ENCODE peak calls at places on chromosomes 11 and 22, in five cellular contexts. U is AG10803, Y is tibial artery, V is cardiac muscle cell, M is heart right ventricle. C is an unnamed sample.

GRCh38 chr22:24965822-24966626 is 13.5 kb downstream of the KIAA1671 start:
- DNase-seq in U (no peak), Y (no peak), V (no peak), M (no peak), C (no peak)

GRCh38 chr22:41480397-41480735 is 11.4 kb downstream of the ACO2 start:
- DNase-seq in U (peak), Y (peak), V (no peak), M (no peak), C (no peak)

GRCh38 chr11:86790073-86790727 is 10.1 kb upstream of the PRSS23 start:
- DNase-seq in U (no peak), Y (no peak), V (no peak), M (no peak), C (no peak)

GRCh38 chr22:40588726-40589125 is 47.8 kb downstream of the MRTFA start:
- DNase-seq in U (peak), Y (no peak), V (peak), M (no peak), C (no peak)

GRCh38 chr22:43433904-43434600 is 22.2 kb downstream of the MPPED1 start:
- DNase-seq in U (no peak), Y (no peak), V (no peak), M (no peak), C (no peak)

GRCh38 chr11:12179521-12179920 is 69.1 kb downstream of the MICAL2 start:
- DNase-seq in U (peak), Y (no peak), V (no peak), M (no peak), C (no peak)

GRCh38 chr22:17871726-17872458 is 97.6 kb upstream of the BID start:
- DNase-seq in U (no peak), Y (no peak), V (no peak), M (no peak), C (no peak)

GRCh38 chr11:76560219-76560618 is 110.3 kb downstream of the LRRC32 start:
- DNase-seq in U (no peak), Y (no peak), V (no peak), M (no peak), C (no peak)

GRCh38 chr11:120817131-120817530 is 206.8 kb upstream of the TBCEL start:
- DNase-seq in U (no peak), Y (no peak), V (no peak), M (peak), C (no peak)

GRCh38 chr11:71499125-71499524 is 27.9 kb upstream of the KRTAP5-7 start:
- DNase-seq in U (peak), Y (no peak), V (no peak), M (no peak), C (no peak)

GRCh38 chr11:66866420-66867010 is 9.7 kb downstream of the LRFN4 start:
- DNase-seq in U (no peak), Y (no peak), V (no peak), M (no peak), C (no peak)

GRCh38 chr11:3194016-3194816 is 24.4 kb downstream of the MRGPRG start:
- DNase-seq in U (no peak), Y (no peak), V (no peak), M (no peak), C (no peak)

GRCh38 chr11:118076754-118077281 is at the start of gene TMPRSS4:
- DNase-seq in U (no peak), Y (no peak), V (no peak), M (no peak), C (no peak)

GRCh38 chr22:32764330-32765116 is 37.0 kb upstream of the TIMP3 start:
- DNase-seq in U (peak), Y (peak), V (peak), M (peak), C (no peak)

GRCh38 chr11:45336136-45336535 is 50.0 kb upstream of the SYT13 start:
- DNase-seq in U (no peak), Y (no peak), V (no peak), M (no peak), C (no peak)

GRCh38 chr11:1844221-1845094 is 5.7 kb downstream of the TNNI2 start:
- DNase-seq in U (no peak), Y (no peak), V (peak), M (peak), C (no peak)

GRCh38 chr11:132078230-132078629 is 707.8 kb downstream of the NTM start:
- DNase-seq in U (no peak), Y (no peak), V (no peak), M (no peak), C (no peak)

GRCh38 chr11:75635009-75635909 is 33.6 kb downstream of the MAP6 start:
- DNase-seq in U (peak), Y (no peak), V (peak), M (peak), C (no peak)

GRCh38 chr11:131503017-131503416 is 132.6 kb downstream of the NTM start:
- DNase-seq in U (no peak), Y (no peak), V (no peak), M (no peak), C (no peak)

GRCh38 chr11:79437274-79437980 is 3.4 kb downstream of the TENM4 start:
- DNase-seq in U (no peak), Y (peak), V (peak), M (peak), C (peak)

GRCh38 chr11:113378013-113378412 is 9.6 kb upstream of the ANKK1 start:
- DNase-seq in U (no peak), Y (no peak), V (no peak), M (no peak), C (no peak)

GRCh38 chr22:43996170-43996980 is 27.7 kb upstream of the PARVB start:
- DNase-seq in U (no peak), Y (peak), V (no peak), M (peak), C (peak)

GRCh38 chr11:132941024-132941646 is 591.2 kb downstream of the OPCML start:
- DNase-seq in U (peak), Y (no peak), V (peak), M (peak), C (no peak)

GRCh38 chr22:30859714-30860095 is 108.9 kb downstream of the MORC2 start:
- DNase-seq in U (no peak), Y (no peak), V (no peak), M (no peak), C (peak)

GRCh38 chr11:2301631-2302272 is at the start of the genes C11orf21 and TSPAN32:
- DNase-seq in U (peak), Y (no peak), V (peak), M (peak), C (peak)

GRCh38 chr22:45743687-45744086 is 72.1 kb downstream of the ATXN10 start:
- DNase-seq in U (peak), Y (no peak), V (no peak), M (peak), C (no peak)

GRCh38 chr22:25736378-25737011 is 5.5 kb upstream of the MYO18B start:
- DNase-seq in U (no peak), Y (no peak), V (no peak), M (no peak), C (no peak)

GRCh38 chr11:33802414-33802950 is 28.2 kb upstream of the FBXO3 start:
- DNase-seq in U (peak), Y (peak), V (peak), M (peak), C (no peak)

GRCh38 chr22:40030757-40031092 is 36.0 kb downstream of the FAM83F start:
- DNase-seq in U (no peak), Y (no peak), V (no peak), M (no peak), C (no peak)

GRCh38 chr11:18144243-18144642 is 11.9 kb downstream of the MRGPRX3 start:
- DNase-seq in U (peak), Y (no peak), V (no peak), M (no peak), C (no peak)

GRCh38 chr11:121394785-121395184 is 57.3 kb upstream of the SORL1 start:
- DNase-seq in U (no peak), Y (no peak), V (no peak), M (no peak), C (no peak)

GRCh38 chr11:66459138-66459778 is 7.4 kb upstream of the PELI3 start:
- DNase-seq in U (no peak), Y (no peak), V (no peak), M (no peak), C (no peak)

GRCh38 chr22:38861927-38862326 is 10.1 kb downstream of the CBX6 start:
- DNase-seq in U (no peak), Y (no peak), V (no peak), M (no peak), C (no peak)

GRCh38 chr11:130677486-130678153 is 229.2 kb downstream of the ADAMTS15 start:
- DNase-seq in U (peak), Y (no peak), V (peak), M (peak), C (no peak)

GRCh38 chr11:47179655-47179991 is 2.9 kb upstream of the ARFGAP2 start:
- DNase-seq in U (peak), Y (no peak), V (peak), M (no peak), C (no peak)

GRCh38 chr11:16737860-16738197 is 618 bp upstream of the C11orf58 start:
- DNase-seq in U (peak), Y (no peak), V (peak), M (no peak), C (no peak)

GRCh38 chr11:96241351-96241841 is 101.6 kb downstream of the MAML2 start:
- DNase-seq in U (no peak), Y (no peak), V (no peak), M (no peak), C (no peak)

GRCh38 chr11:5994791-5995190 is 8.0 kb upstream of the OR52L1 start:
- DNase-seq in U (no peak), Y (no peak), V (no peak), M (no peak), C (no peak)
- TF ChIP-seq CTCF in U (no peak), Y (no peak), V (no peak), M (no peak), C (no peak)

GRCh38 chr11:59872076-59872475 is 5.8 kb upstream of the TCN1 start:
- DNase-seq in U (no peak), Y (no peak), V (no peak), M (no peak), C (no peak)

GRCh38 chr11:59867946-59868345 is 1.7 kb upstream of the TCN1 start:
- DNase-seq in U (no peak), Y (no peak), V (no peak), M (no peak), C (no peak)

GRCh38 chr11:59865031-59865430 is 1.3 kb downstream of the TCN1 start:
- DNase-seq in U (no peak), Y (no peak), V (peak), M (no peak), C (no peak)

GRCh38 chr11:59862252-59862651 is 4.0 kb downstream of the TCN1 start:
- DNase-seq in U (no peak), Y (no peak), V (no peak), M (no peak), C (no peak)

DNA sequence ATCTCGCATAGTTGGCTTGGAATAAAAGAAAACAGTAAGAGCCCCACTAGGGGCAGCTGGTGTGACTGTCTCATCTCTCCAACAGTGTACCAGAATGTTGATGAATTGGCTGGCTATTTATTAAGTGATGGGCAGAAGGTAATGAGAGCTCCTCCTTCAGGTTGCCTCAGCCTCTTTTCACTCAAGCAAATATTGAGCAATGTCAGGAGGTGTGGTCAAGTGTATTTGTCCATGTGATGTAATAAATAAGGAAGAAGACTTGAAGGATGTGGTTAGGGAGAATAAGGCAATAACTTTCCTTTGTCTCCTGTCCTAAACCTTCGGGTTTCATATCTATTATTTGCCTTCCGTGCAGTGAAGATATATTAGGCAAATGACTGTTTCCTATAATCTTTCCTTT is at the start of gene TCN1:
- DNase-seq in U (no peak), Y (no peak), V (peak), M (no peak), C (no peak)
- TF ChIP-seq CTCF in U (no peak), Y (no peak), V (no peak), M (no peak), C (no peak)

GRCh38 chr11:27039873-27040272 is 742 bp upstream of the BBOX1 start:
- DNase-seq in U (no peak), Y (no peak), V (no peak), M (no peak), C (no peak)
- TF ChIP-seq CTCF in U (no peak), Y (no peak), V (no peak), M (no peak), C (no peak)

DNA sequence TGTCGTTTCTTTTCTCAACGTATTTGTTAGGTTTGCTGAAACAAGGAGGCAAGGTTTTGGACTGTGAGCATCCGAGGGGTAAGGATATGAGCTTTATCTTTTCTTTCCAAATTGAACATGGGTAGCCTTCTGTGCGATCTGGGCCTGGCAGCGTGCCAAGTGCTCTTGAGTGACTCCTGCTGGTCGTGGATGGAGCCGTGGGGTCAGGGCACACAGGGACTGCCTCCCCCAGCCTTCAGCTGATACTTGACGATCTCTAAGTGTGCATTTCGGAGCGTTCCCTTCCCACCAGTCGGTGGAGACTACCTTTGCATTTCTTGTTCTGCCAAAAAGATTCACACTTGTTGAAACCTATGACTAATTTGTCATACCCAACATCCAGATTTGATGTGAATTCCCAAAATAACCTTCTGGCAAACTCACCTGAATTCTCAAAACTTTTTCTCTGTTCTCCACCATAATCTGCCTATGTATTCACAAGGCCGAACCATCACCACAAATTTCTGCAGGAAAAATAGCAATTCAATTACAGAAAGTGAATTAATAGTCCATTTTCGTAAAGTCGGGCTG is 40.2 kb upstream of the CLMP start:
- DNase-seq in U (no peak), Y (peak), V (peak), M (peak), C (no peak)
- TF ChIP-seq CTCF in U (peak), Y (peak), V (peak), M (peak), C (no peak)

DNA sequence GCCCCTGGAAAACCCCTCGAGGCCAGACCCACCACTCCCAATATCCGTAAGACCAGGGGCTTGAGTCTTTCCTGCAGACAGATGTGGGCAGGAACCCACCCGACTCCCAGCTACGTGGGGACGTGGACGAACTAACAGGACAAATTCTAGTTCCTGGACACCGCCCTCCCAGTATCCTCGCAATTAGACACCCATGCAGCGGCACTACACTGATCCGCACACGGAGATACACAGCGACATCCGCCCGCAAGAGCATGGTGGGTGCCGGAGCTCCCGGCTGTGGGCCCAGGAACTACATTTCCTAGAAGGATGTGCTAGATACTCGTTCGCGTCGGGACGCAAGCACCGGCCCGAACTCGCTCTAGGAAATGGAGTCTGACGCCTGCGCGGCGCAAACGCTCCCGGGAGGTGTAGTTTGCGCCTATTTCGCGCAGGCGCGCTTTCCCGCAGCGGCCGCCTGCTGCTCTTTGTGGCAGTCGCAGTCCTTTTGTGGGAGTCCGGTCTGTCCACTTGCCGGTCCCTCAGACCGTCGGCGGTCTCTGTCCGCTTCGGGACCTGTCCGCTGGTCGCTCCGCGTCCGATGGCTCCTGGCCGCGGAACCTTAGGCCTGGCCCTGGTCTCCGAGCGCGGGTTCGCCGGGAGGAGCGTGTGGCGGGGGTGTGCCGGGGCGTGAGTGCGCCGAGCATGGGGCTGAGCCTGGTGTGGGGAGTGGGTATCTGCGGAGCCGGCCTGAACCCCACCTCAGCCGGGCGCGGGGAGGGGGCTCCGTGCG is at the start of gene ZNF74:
- DNase-seq in U (peak), Y (peak), V (peak), M (peak), C (peak)
- TF ChIP-seq CTCF in U (no peak), Y (no peak), V (no peak), M (no peak), C (no peak)

C was measured in activated B cell treated with CpG ODN at 0.5 μM for 24 hours.